ENCODE peak calls at places on chromosomes 12 and 14, in eight cellular contexts. B is psoas muscle; C is adipocyte; E is T-helper 1 cell; S is kidney glomerular epithelial cell; O is fibroblast of the aortic adventitia; J is WTC11; P is activated naive CD8-positive, alpha-beta T cell treated with anti-CD3 and anti-CD28 coated beads for 36 hours. Q is an unnamed sample.

GRCh38 chr12:48883305-48884171 is 17.9 kb upstream of the RND1 start:
- DNase-seq in B (no peak), C (peak; percentile 23), E (no peak), S (no peak), O (peak; percentile 39), J (peak; percentile 23), P (no peak), Q (no peak)

GRCh38 chr12:89183985-89184435 is 168.3 kb downstream of the DUSP6 start:
- DNase-seq in B (peak; percentile 79), C (peak; percentile 89), E (no peak), S (no peak), O (peak; percentile 91), J (no peak), P (no peak), Q (no peak)

GRCh38 chr14:106848330-106849121 is 1322.1 kb downstream of the TMEM121 start:
- DNase-seq in B (no peak), C (no peak), E (no peak), S (peak; percentile 92), O (no peak), J (no peak), P (peak; percentile 25), Q (no peak)

GRCh38 chr12:79547044-79547734 is 143.6 kb downstream of the PAWR start:
- DNase-seq in B (no peak), C (peak; percentile 64), E (no peak), S (peak; percentile 99), O (peak; percentile 85), J (peak; percentile 66), P (no peak), Q (no peak)

GRCh38 chr12:97602315-97602714 is 139.7 kb downstream of the RMST start:
- DNase-seq in B (no peak), C (no peak), E (no peak), S (no peak), O (no peak), J (no peak), P (no peak), Q (no peak)

GRCh38 chr12:11040162-11040561 is 9.0 kb upstream of the TAS2R31 start:
- DNase-seq in B (no peak), C (no peak), E (no peak), S (no peak), O (no peak), J (no peak), P (no peak), Q (no peak)

GRCh38 chr14:92556255-92556741 is 42.7 kb downstream of the RIN3 start:
- DNase-seq in B (no peak), C (no peak), E (no peak), S (no peak), O (no peak), J (no peak), P (no peak), Q (no peak)

GRCh38 chr12:108642269-108642870 is 8.7 kb upstream of the SELPLG start:
- DNase-seq in B (no peak), C (no peak), E (no peak), S (no peak), O (no peak), J (no peak), P (no peak), Q (no peak)

GRCh38 chr12:70557583-70558263 is 79.5 kb downstream of the PTPRB start:
- DNase-seq in B (no peak), C (no peak), E (no peak), S (no peak), O (no peak), J (no peak), P (no peak), Q (no peak)

GRCh38 chr12:3658327-3659163 is 94.4 kb downstream of the CRACR2A start:
- DNase-seq in B (no peak), C (no peak), E (peak; percentile 17), S (no peak), O (peak; percentile 43), J (peak; percentile 73), P (peak; percentile 12), Q (peak; percentile 59)

Q was measured in CD8-positive, alpha-beta memory T cell.